ENCODE peak calls at places on chromosomes 6 and 20, in seven cellular contexts. I, M, R, D, Q, P and E are unnamed samples.

GRCh38 chr6:19538086-19538485 is 299.1 kb upstream of the ID4 start:
- DNase-seq in M (no peak), P (no peak), Q (no peak), D (no peak), I (no peak), R (no peak), E (no peak)

GRCh38 chr20:14632906-14633305 is 295.5 kb upstream of the FLRT3 start:
- DNase-seq in I (no peak), R (no peak), M (peak), D (no peak), P (no peak), Q (no peak), E (peak)

GRCh38 chr6:54846243-54846856 is at the start of gene FAM83B:
- DNase-seq in R (no peak), I (no peak), M (no peak), Q (no peak), P (no peak), D (no peak), E (no peak)

GRCh38 chr6:164442572-164442971 is 866.8 kb downstream of the C6orf118 start:
- DNase-seq in I (no peak), M (no peak), D (no peak), P (no peak), Q (no peak), R (no peak), E (no peak)

GRCh38 chr20:46076806-46077205 is 13.0 kb downstream of the NCOA5 start:
- DNase-seq in P (no peak), I (no peak), M (no peak), Q (no peak), R (no peak), D (no peak), E (no peak)

GRCh38 chr6:71248866-71249265 is 39.7 kb upstream of the OGFRL1 start:
- DNase-seq in R (no peak), M (no peak), Q (no peak), D (no peak), P (no peak), I (no peak), E (no peak)

GRCh38 chr6:24829657-24830056 is 30.9 kb upstream of the ARMH2 start:
- DNase-seq in I (no peak), M (no peak), D (no peak), R (no peak), Q (no peak), P (no peak), E (no peak)

GRCh38 chr20:46359233-46359751 is 47.1 kb downstream of the ELMO2 start:
- DNase-seq in D (no peak), P (no peak), I (peak), M (no peak), R (no peak), Q (no peak), E (peak)